ENCODE peak calls at places on chromosomes 16 and 17, in six cellular contexts. One of them, this sample, is unnamed.

GRCh38 chr17:13601776-13602551 is at the start of gene HS3ST3A1:
- DNase-seq in lower leg skin: no peak
- DNase-seq in NCI-H1092 treated with DMSO at 0.1 percent for 48 hours: no peak
- DNase-seq in breast epithelium: no peak
- DNase-seq in memory B cell: peak; percentile 10
- DNase-seq in amniotic epithelial cell: peak; percentile 84
- DNase-seq in this sample: no peak

GRCh38 chr17:9769036-9769695 is 22.2 kb downstream of the DHRS7C start:
- DNase-seq in memory B cell: no peak
- DNase-seq in lower leg skin: no peak
- DNase-seq in breast epithelium: no peak
- DNase-seq in NCI-H1092 treated with DMSO at 0.1 percent for 48 hours: no peak
- DNase-seq in amniotic epithelial cell: no peak
- DNase-seq in this sample: no peak

GRCh38 chr16:49280022-49280741 is 1.5 kb downstream of the CBLN1 start:
- DNase-seq in breast epithelium: no peak
- DNase-seq in memory B cell: no peak
- DNase-seq in amniotic epithelial cell: no peak
- DNase-seq in NCI-H1092 treated with DMSO at 0.1 percent for 48 hours: peak; percentile 26
- DNase-seq in lower leg skin: no peak
- DNase-seq in this sample: no peak

GRCh38 chr17:73595068-73595865 is 49.0 kb downstream of the SDK2 start:
- DNase-seq in NCI-H1092 treated with DMSO at 0.1 percent for 48 hours: peak; percentile 33
- DNase-seq in amniotic epithelial cell: no peak
- DNase-seq in memory B cell: peak; percentile 41
- DNase-seq in breast epithelium: no peak
- DNase-seq in lower leg skin: no peak
- DNase-seq in this sample: peak; percentile 18

GRCh38 chr17:34658796-34659195 is 79.4 kb downstream of the TMEM132E start:
- DNase-seq in memory B cell: no peak
- DNase-seq in breast epithelium: no peak
- DNase-seq in NCI-H1092 treated with DMSO at 0.1 percent for 48 hours: peak; percentile 85
- DNase-seq in amniotic epithelial cell: no peak
- DNase-seq in lower leg skin: no peak
- DNase-seq in this sample: no peak

GRCh38 chr17:45127583-45128300 is 4.6 kb downstream of the PLCD3 start:
- DNase-seq in amniotic epithelial cell: peak; percentile 39
- DNase-seq in breast epithelium: peak; percentile 62
- DNase-seq in NCI-H1092 treated with DMSO at 0.1 percent for 48 hours: no peak
- DNase-seq in lower leg skin: no peak
- DNase-seq in memory B cell: no peak
- DNase-seq in this sample: no peak

GRCh38 chr16:88691924-88692560 is 5.7 kb upstream of the SNAI3 start:
- DNase-seq in amniotic epithelial cell: no peak
- DNase-seq in NCI-H1092 treated with DMSO at 0.1 percent for 48 hours: no peak
- DNase-seq in breast epithelium: no peak
- DNase-seq in lower leg skin: no peak
- DNase-seq in memory B cell: no peak
- DNase-seq in this sample: no peak

GRCh38 chr16:51818342-51818944 is 667.4 kb upstream of the SALL1 start:
- DNase-seq in lower leg skin: no peak
- DNase-seq in amniotic epithelial cell: peak; percentile 46
- DNase-seq in NCI-H1092 treated with DMSO at 0.1 percent for 48 hours: peak; percentile 52
- DNase-seq in breast epithelium: no peak
- DNase-seq in memory B cell: no peak
- DNase-seq in this sample: no peak

GRCh38 chr16:967077-967541 is 3.7 kb downstream of the LMF1 start:
- DNase-seq in memory B cell: no peak
- DNase-seq in breast epithelium: no peak
- DNase-seq in amniotic epithelial cell: no peak
- DNase-seq in NCI-H1092 treated with DMSO at 0.1 percent for 48 hours: no peak
- DNase-seq in lower leg skin: no peak
- DNase-seq in this sample: no peak

GRCh38 chr17:48678141-48678971 is 44.0 kb downstream of the PRAC1 start:
- DNase-seq in memory B cell: peak; percentile 81
- DNase-seq in lower leg skin: peak; percentile 32
- DNase-seq in breast epithelium: peak; percentile 26
- DNase-seq in NCI-H1092 treated with DMSO at 0.1 percent for 48 hours: peak; percentile 63
- DNase-seq in amniotic epithelial cell: peak; percentile 21
- DNase-seq in this sample: peak; percentile 61